ENCODE peak calls at places on chromosomes 2 and 18, in eight cellular contexts. One of them, this sample, is unnamed.

GRCh38 chr2:173126819-173127218 is 51.2 kb downstream of the MAP3K20 start:
- DNase-seq in AG10803: peak
- DNase-seq in left lung: no peak
- DNase-seq in psoas muscle: no peak
- DNase-seq in PC-3: peak
- DNase-seq in cardiac fibroblast: peak
- DNase-seq in Peyer's patch: no peak
- DNase-seq in tibial artery: no peak
- DNase-seq in this sample: no peak

GRCh38 chr18:22045221-22045918 is 124.0 kb upstream of the GATA6 start:
- DNase-seq in AG10803: no peak
- DNase-seq in left lung: no peak
- DNase-seq in psoas muscle: no peak
- DNase-seq in PC-3: no peak
- DNase-seq in cardiac fibroblast: no peak
- DNase-seq in Peyer's patch: no peak
- DNase-seq in tibial artery: no peak
- DNase-seq in this sample: no peak

GRCh38 chr18:73381361-73382031 is 513.7 kb upstream of the NETO1 start:
- DNase-seq in AG10803: no peak
- DNase-seq in left lung: no peak
- DNase-seq in psoas muscle: no peak
- DNase-seq in PC-3: peak
- DNase-seq in cardiac fibroblast: peak
- DNase-seq in Peyer's patch: no peak
- DNase-seq in tibial artery: no peak
- DNase-seq in this sample: peak

GRCh38 chr2:129877795-129878775 is 101.4 kb upstream of the RAB6C start:
- DNase-seq in AG10803: peak
- DNase-seq in left lung: no peak
- DNase-seq in psoas muscle: peak
- DNase-seq in PC-3: no peak
- DNase-seq in cardiac fibroblast: no peak
- DNase-seq in Peyer's patch: no peak
- DNase-seq in tibial artery: peak
- DNase-seq in this sample: no peak

GRCh38 chr2:78993518-78994148 is 31.9 kb upstream of the REG3G start:
- DNase-seq in AG10803: no peak
- DNase-seq in left lung: no peak
- DNase-seq in psoas muscle: no peak
- DNase-seq in PC-3: no peak
- DNase-seq in cardiac fibroblast: no peak
- DNase-seq in Peyer's patch: no peak
- DNase-seq in tibial artery: no peak
- DNase-seq in this sample: no peak

GRCh38 chr2:39275016-39275415 is 31.2 kb upstream of the CDKL4 start:
- DNase-seq in AG10803: no peak
- DNase-seq in left lung: no peak
- DNase-seq in psoas muscle: no peak
- DNase-seq in PC-3: peak
- DNase-seq in cardiac fibroblast: peak
- DNase-seq in Peyer's patch: no peak
- DNase-seq in tibial artery: no peak
- DNase-seq in this sample: peak

GRCh38 chr2:119679846-119680245 is 845 bp downstream of the TMEM177 start:
- DNase-seq in AG10803: no peak
- DNase-seq in left lung: no peak
- DNase-seq in psoas muscle: no peak
- DNase-seq in PC-3: no peak
- DNase-seq in cardiac fibroblast: no peak
- DNase-seq in Peyer's patch: no peak
- DNase-seq in tibial artery: no peak
- DNase-seq in this sample: no peak

GRCh38 chr2:190979906-190980629 is 33.9 kb downstream of the STAT1 start:
- DNase-seq in AG10803: no peak
- DNase-seq in left lung: peak
- DNase-seq in psoas muscle: peak
- DNase-seq in PC-3: peak
- DNase-seq in cardiac fibroblast: peak
- DNase-seq in Peyer's patch: no peak
- DNase-seq in tibial artery: peak
- DNase-seq in this sample: peak

GRCh38 chr2:64982932-64983331 is 6.3 kb upstream of the SLC1A4 start:
- DNase-seq in AG10803: no peak
- DNase-seq in left lung: no peak
- DNase-seq in psoas muscle: no peak
- DNase-seq in PC-3: no peak
- DNase-seq in cardiac fibroblast: no peak
- DNase-seq in Peyer's patch: no peak
- DNase-seq in tibial artery: no peak
- DNase-seq in this sample: no peak

GRCh38 chr2:27123302-27124150 is at the start of gene ABHD1:
- DNase-seq in AG10803: peak
- DNase-seq in left lung: peak
- DNase-seq in psoas muscle: peak
- DNase-seq in PC-3: no peak
- DNase-seq in cardiac fibroblast: no peak
- DNase-seq in Peyer's patch: peak
- DNase-seq in tibial artery: peak
- DNase-seq in this sample: peak

GRCh38 chr18:44758821-44759624 is 78.3 kb downstream of the SETBP1 start:
- DNase-seq in AG10803: no peak
- DNase-seq in left lung: no peak
- DNase-seq in psoas muscle: no peak
- DNase-seq in PC-3: no peak
- DNase-seq in cardiac fibroblast: no peak
- DNase-seq in Peyer's patch: peak
- DNase-seq in tibial artery: no peak
- DNase-seq in this sample: no peak

GRCh38 chr2:31381601-31382000 is 32.9 kb downstream of the XDH start:
- DNase-seq in AG10803: no peak
- DNase-seq in left lung: no peak
- DNase-seq in psoas muscle: no peak
- DNase-seq in PC-3: no peak
- DNase-seq in cardiac fibroblast: no peak
- DNase-seq in Peyer's patch: no peak
- DNase-seq in tibial artery: no peak
- DNase-seq in this sample: no peak

GRCh38 chr2:60548844-60549243 is 4.6 kb downstream of the BCL11A start:
- DNase-seq in AG10803: no peak
- DNase-seq in left lung: no peak
- DNase-seq in psoas muscle: no peak
- DNase-seq in PC-3: no peak
- DNase-seq in cardiac fibroblast: no peak
- DNase-seq in Peyer's patch: no peak
- DNase-seq in tibial artery: no peak
- DNase-seq in this sample: no peak

GRCh38 chr2:60550984-60551240 is 2.5 kb downstream of the BCL11A start:
- DNase-seq in AG10803: no peak
- DNase-seq in left lung: no peak
- DNase-seq in psoas muscle: no peak
- DNase-seq in PC-3: no peak
- DNase-seq in cardiac fibroblast: no peak
- DNase-seq in Peyer's patch: no peak
- DNase-seq in tibial artery: no peak
- DNase-seq in this sample: no peak

GRCh38 chr2:60551241-60552095 is 2.0 kb downstream of the BCL11A start:
- DNase-seq in AG10803: peak
- DNase-seq in left lung: peak
- DNase-seq in psoas muscle: no peak
- DNase-seq in PC-3: peak
- DNase-seq in cardiac fibroblast: peak
- DNase-seq in Peyer's patch: peak
- DNase-seq in tibial artery: no peak
- DNase-seq in this sample: peak

GRCh38 chr2:60550151-60550983 is 3.1 kb downstream of the BCL11A start:
- DNase-seq in AG10803: peak
- DNase-seq in left lung: peak
- DNase-seq in psoas muscle: peak
- DNase-seq in PC-3: peak
- DNase-seq in cardiac fibroblast: peak
- DNase-seq in Peyer's patch: peak
- DNase-seq in tibial artery: no peak
- DNase-seq in this sample: peak

DNA sequence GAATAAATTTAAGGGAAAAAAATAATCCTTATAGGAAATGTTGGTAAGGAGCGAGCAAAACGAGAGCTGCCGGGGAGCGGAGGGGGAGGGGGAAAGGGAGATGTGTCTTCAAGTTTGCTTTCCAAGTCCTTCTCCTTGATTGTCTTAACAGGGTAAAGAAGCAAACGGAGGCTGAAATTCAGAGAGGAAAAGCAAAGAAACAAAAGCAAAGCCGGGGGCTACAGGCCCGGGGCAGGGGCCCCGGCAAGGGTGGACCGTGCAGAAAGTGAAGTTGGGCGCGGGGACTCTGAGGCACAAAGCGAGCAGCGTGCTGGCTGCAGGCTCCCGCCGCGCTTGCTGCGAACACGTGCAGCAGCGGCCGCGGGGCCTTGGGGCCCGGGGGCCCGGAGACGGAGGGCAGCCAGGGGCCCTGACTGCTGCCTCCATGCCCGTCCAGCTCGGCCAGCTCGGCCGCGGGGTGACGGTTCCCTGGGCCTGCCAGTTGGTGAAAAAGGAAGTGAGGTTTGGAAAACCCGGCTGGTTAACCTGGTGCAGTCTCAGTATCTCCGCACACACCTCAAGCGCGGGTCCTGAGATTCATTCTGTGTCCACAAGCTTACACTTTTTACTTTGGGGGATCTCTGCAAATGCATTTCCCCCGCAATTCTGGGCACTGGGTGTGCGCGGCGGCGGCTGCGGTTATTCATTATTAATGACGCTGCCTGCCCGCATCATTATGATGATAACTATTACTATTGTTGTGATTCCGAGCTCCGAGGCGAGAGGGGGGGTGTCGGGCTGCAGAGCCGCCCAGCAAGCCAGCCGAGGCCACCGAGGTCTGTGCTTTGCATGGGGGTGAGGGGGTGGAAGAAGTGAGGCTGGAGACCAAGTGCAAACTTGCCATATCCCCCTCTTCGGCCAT is 4.0 kb downstream of the BCL11A start:
- DNase-seq in AG10803: peak
- DNase-seq in left lung: peak
- DNase-seq in psoas muscle: peak
- DNase-seq in PC-3: peak
- DNase-seq in cardiac fibroblast: peak
- DNase-seq in Peyer's patch: peak
- DNase-seq in tibial artery: no peak
- DNase-seq in this sample: peak
- H3K4me3 ChIP-seq in AG10803: peak
- H3K4me3 ChIP-seq in left lung: peak
- H3K4me3 ChIP-seq in psoas muscle: peak
- H3K4me3 ChIP-seq in PC-3: peak
- H3K4me3 ChIP-seq in cardiac fibroblast: peak
- H3K4me3 ChIP-seq in Peyer's patch: peak
- H3K4me3 ChIP-seq in tibial artery: peak
- H3K4me3 ChIP-seq in this sample: peak

DNA sequence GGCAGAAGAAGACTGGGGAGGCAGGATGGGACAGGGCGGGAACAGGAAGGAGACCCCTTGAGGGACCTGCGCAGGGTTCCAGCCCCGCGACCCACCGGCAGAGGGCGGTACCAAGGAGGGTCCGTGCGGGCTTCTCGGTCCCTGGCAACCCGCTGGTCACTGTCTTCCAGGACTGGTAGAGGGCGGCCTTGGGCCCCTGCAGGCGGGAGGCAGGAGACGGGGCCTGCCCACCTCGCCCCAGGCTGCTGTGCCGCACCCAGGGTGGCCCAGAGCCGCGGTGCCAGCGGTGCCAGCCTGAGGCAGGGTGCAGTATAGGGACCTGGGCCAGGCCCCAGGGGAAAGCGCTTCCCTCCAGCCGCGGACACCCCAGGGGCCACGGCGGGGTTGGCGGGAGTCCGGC is 34.5 kb downstream of the NEURL3 start:
- DNase-seq in AG10803: peak
- DNase-seq in left lung: peak
- DNase-seq in psoas muscle: peak
- DNase-seq in PC-3: no peak
- DNase-seq in cardiac fibroblast: peak
- DNase-seq in Peyer's patch: peak
- DNase-seq in tibial artery: peak
- DNase-seq in this sample: no peak
- TF ChIP-seq CTCF in AG10803: peak
- TF ChIP-seq CTCF in left lung: peak
- TF ChIP-seq CTCF in psoas muscle: peak
- TF ChIP-seq CTCF in PC-3: no peak
- TF ChIP-seq CTCF in cardiac fibroblast: peak
- TF ChIP-seq CTCF in Peyer's patch: peak
- TF ChIP-seq CTCF in tibial artery: peak
- TF ChIP-seq CTCF in this sample: peak

DNA sequence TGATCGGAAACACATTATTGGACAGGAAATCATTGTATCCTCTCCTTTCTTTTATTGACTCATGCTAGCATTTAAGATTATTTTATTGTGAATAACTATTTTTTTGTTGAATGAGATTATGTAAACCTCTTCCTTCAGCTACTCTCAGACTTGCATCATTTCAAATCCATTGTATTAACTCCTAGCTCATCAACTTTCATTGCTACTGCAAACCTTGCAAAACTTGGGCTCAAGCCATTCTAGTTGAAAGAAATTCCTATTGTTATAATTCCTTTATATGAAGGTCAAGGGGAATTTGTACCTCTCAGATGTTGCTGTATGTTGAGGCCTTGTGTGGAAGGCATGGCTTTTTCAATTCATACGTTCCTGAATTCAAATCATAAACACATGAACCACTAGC is 1764.6 kb downstream of the SUCLG1 start:
- DNase-seq in AG10803: no peak
- DNase-seq in left lung: no peak
- DNase-seq in psoas muscle: no peak
- DNase-seq in PC-3: no peak
- DNase-seq in cardiac fibroblast: peak
- DNase-seq in Peyer's patch: no peak
- DNase-seq in tibial artery: no peak
- DNase-seq in this sample: no peak
- H3K4me3 ChIP-seq in AG10803: no peak
- H3K4me3 ChIP-seq in left lung: no peak
- H3K4me3 ChIP-seq in psoas muscle: no peak
- H3K4me3 ChIP-seq in PC-3: no peak
- H3K4me3 ChIP-seq in cardiac fibroblast: no peak
- H3K4me3 ChIP-seq in Peyer's patch: no peak
- H3K4me3 ChIP-seq in tibial artery: no peak
- H3K4me3 ChIP-seq in this sample: no peak

DNA sequence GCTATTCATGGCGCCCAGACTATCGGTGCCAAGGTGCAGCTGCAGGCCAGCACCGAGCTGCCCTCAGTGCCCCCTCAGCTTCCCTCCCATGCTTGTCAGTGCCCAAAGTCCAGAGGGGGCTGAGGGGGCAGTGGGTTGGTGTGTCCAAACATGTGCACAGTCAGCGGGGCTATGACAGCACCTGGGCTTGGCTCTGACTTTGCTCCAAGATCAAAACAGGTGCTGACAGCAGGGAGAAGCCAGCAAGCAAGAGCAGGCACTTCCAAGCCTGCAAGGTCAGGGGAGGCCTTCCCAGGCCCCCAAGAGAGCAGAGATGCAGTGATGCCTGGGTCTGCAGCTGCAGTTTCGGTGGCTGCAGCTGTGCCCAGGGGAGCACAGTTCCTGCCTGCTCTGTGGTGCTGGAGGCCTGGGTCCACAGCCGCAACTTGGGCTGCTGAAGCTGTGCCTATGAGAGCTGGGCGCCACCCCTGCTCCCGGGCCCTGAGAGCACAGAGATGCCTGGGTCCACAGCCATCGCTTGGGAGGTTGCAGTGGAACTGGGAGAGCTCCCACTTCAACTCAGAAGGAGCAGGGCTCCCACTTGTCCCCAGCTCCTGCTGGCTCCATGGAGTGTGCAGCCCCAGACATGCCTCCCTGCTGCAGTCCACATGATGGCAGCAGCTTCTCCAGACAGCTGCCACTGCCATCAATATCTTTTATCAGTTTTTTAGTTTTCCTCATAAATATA is 775.3 kb upstream of the POU3F3 start:
- DNase-seq in AG10803: no peak
- DNase-seq in left lung: no peak
- DNase-seq in psoas muscle: peak
- DNase-seq in PC-3: no peak
- DNase-seq in cardiac fibroblast: no peak
- DNase-seq in Peyer's patch: no peak
- DNase-seq in tibial artery: no peak
- DNase-seq in this sample: no peak
- TF ChIP-seq CTCF in AG10803: no peak
- TF ChIP-seq CTCF in left lung: no peak
- TF ChIP-seq CTCF in psoas muscle: no peak
- TF ChIP-seq CTCF in PC-3: no peak
- TF ChIP-seq CTCF in cardiac fibroblast: no peak
- TF ChIP-seq CTCF in Peyer's patch: no peak
- TF ChIP-seq CTCF in tibial artery: no peak
- TF ChIP-seq CTCF in this sample: no peak

This sample was measured in epithelial cell of esophagus.